ENCODE peak calls at places on chromosomes 5 and 9, in six cellular contexts. One of them, this sample, is unnamed.
A peak's percentile ranks its signal among the peaks of the same experiment; 100 is the strongest.

GRCh38 chr9:86515221-86515620 is 161.0 kb upstream of the TUT7 start:
- DNase-seq in HFFc6: no peak
- DNase-seq in coronary artery: no peak
- DNase-seq in H9: no peak
- DNase-seq in cardiac muscle cell: no peak
- DNase-seq in astrocyte: no peak
- DNase-seq in this sample: no peak

GRCh38 chr5:7878381-7878873 is 9.5 kb downstream of the MTRR start:
- DNase-seq in HFFc6: peak; percentile 26
- DNase-seq in coronary artery: no peak
- DNase-seq in H9: no peak
- DNase-seq in cardiac muscle cell: peak; percentile 62
- DNase-seq in astrocyte: peak; percentile 72
- DNase-seq in this sample: no peak

GRCh38 chr5:119470851-119471451 is 18.7 kb downstream of the HSD17B4 start:
- DNase-seq in HFFc6: peak; percentile 7
- DNase-seq in coronary artery: no peak
- DNase-seq in H9: no peak
- DNase-seq in cardiac muscle cell: peak; percentile 66
- DNase-seq in astrocyte: peak; percentile 26
- DNase-seq in this sample: no peak

GRCh38 chr5:659496-660263 is 33.5 kb downstream of the TPPP start:
- DNase-seq in HFFc6: no peak
- DNase-seq in coronary artery: no peak
- DNase-seq in H9: no peak
- DNase-seq in cardiac muscle cell: no peak
- DNase-seq in astrocyte: no peak
- DNase-seq in this sample: no peak

GRCh38 chr9:129338701-129339445 is 160.8 kb upstream of the IER5L start:
- DNase-seq in HFFc6: no peak
- DNase-seq in coronary artery: no peak
- DNase-seq in H9: no peak
- DNase-seq in cardiac muscle cell: peak; percentile 51
- DNase-seq in astrocyte: no peak
- DNase-seq in this sample: no peak

GRCh38 chr9:27059907-27060306 is 49.1 kb upstream of the TEK start:
- DNase-seq in HFFc6: no peak
- DNase-seq in coronary artery: no peak
- DNase-seq in H9: no peak
- DNase-seq in cardiac muscle cell: peak; percentile 60
- DNase-seq in astrocyte: no peak
- DNase-seq in this sample: no peak

GRCh38 chr9:29866556-29866955 is 2293.3 kb upstream of the C9orf72 start:
- DNase-seq in HFFc6: no peak
- DNase-seq in coronary artery: no peak
- DNase-seq in H9: no peak
- DNase-seq in cardiac muscle cell: no peak
- DNase-seq in astrocyte: no peak
- DNase-seq in this sample: no peak

GRCh38 chr5:6633469-6634326 is 458 bp downstream of the SRD5A1 start:
- DNase-seq in HFFc6: peak; percentile 21
- DNase-seq in coronary artery: peak; percentile 78
- DNase-seq in H9: peak; percentile 56
- DNase-seq in cardiac muscle cell: peak; percentile 16
- DNase-seq in astrocyte: peak; percentile 20
- DNase-seq in this sample: no peak

GRCh38 chr9:78745996-78746395 is 449.1 kb downstream of the PSAT1 start:
- DNase-seq in HFFc6: no peak
- DNase-seq in coronary artery: no peak
- DNase-seq in H9: no peak
- DNase-seq in cardiac muscle cell: no peak
- DNase-seq in astrocyte: peak; percentile 10
- DNase-seq in this sample: no peak

GRCh38 chr5:78648359-78649219 is at the start of gene LHFPL2:
- DNase-seq in HFFc6: peak; percentile 30
- DNase-seq in coronary artery: peak; percentile 86
- DNase-seq in H9: peak; percentile 69
- DNase-seq in cardiac muscle cell: peak; percentile 90
- DNase-seq in astrocyte: peak; percentile 56
- DNase-seq in this sample: peak; percentile 83

GRCh38 chr9:4333231-4333740 is 33.4 kb upstream of the GLIS3 start:
- DNase-seq in HFFc6: no peak
- DNase-seq in coronary artery: no peak
- DNase-seq in H9: no peak
- DNase-seq in cardiac muscle cell: peak; percentile 58
- DNase-seq in astrocyte: no peak
- DNase-seq in this sample: no peak

GRCh38 chr9:106324596-106325280 is 538.2 kb upstream of the ZNF462 start:
- DNase-seq in HFFc6: no peak
- DNase-seq in coronary artery: no peak
- DNase-seq in H9: no peak
- DNase-seq in cardiac muscle cell: no peak
- DNase-seq in astrocyte: no peak
- DNase-seq in this sample: no peak

GRCh38 chr9:128160603-128160987 is 530 bp downstream of the BBLN start:
- DNase-seq in HFFc6: peak; percentile 8
- DNase-seq in coronary artery: no peak
- DNase-seq in H9: no peak
- DNase-seq in cardiac muscle cell: peak; percentile 22
- DNase-seq in astrocyte: no peak
- DNase-seq in this sample: no peak

GRCh38 chr5:136132087-136132486 is 558 bp upstream of the SMAD5 start:
- DNase-seq in HFFc6: no peak
- DNase-seq in coronary artery: no peak
- DNase-seq in H9: no peak
- DNase-seq in cardiac muscle cell: no peak
- DNase-seq in astrocyte: no peak
- DNase-seq in this sample: no peak

GRCh38 chr5:154830596-154830995 is 19.8 kb downstream of the FAXDC2 start:
- DNase-seq in HFFc6: no peak
- DNase-seq in coronary artery: no peak
- DNase-seq in H9: no peak
- DNase-seq in cardiac muscle cell: no peak
- DNase-seq in astrocyte: no peak
- DNase-seq in this sample: no peak

GRCh38 chr5:142886956-142887355 is 116.8 kb downstream of the ARHGAP26 start:
- DNase-seq in HFFc6: no peak
- DNase-seq in coronary artery: no peak
- DNase-seq in H9: no peak
- DNase-seq in cardiac muscle cell: no peak
- DNase-seq in astrocyte: no peak
- DNase-seq in this sample: no peak

GRCh38 chr5:78221964-78222451 is 72.5 kb downstream of the AP3B1 start:
- DNase-seq in HFFc6: peak; percentile 9
- DNase-seq in coronary artery: no peak
- DNase-seq in H9: peak; percentile 52
- DNase-seq in cardiac muscle cell: peak; percentile 47
- DNase-seq in astrocyte: no peak
- DNase-seq in this sample: no peak

GRCh38 chr5:115124741-115125140 is 45.0 kb downstream of the TRIM36 start:
- DNase-seq in HFFc6: no peak
- DNase-seq in coronary artery: no peak
- DNase-seq in H9: no peak
- DNase-seq in cardiac muscle cell: no peak
- DNase-seq in astrocyte: no peak
- DNase-seq in this sample: no peak

GRCh38 chr9:14006586-14007198 is 307.2 kb downstream of the NFIB start:
- DNase-seq in HFFc6: no peak
- DNase-seq in coronary artery: no peak
- DNase-seq in H9: no peak
- DNase-seq in cardiac muscle cell: no peak
- DNase-seq in astrocyte: peak; percentile 82
- DNase-seq in this sample: no peak

GRCh38 chr9:818958-819357 is 22.5 kb upstream of the DMRT1 start:
- DNase-seq in HFFc6: no peak
- DNase-seq in coronary artery: no peak
- DNase-seq in H9: no peak
- DNase-seq in cardiac muscle cell: peak; percentile 39
- DNase-seq in astrocyte: no peak
- DNase-seq in this sample: no peak

GRCh38 chr9:36862206-36863145 is 171.6 kb downstream of the PAX5 start:
- DNase-seq in HFFc6: peak; percentile 21
- DNase-seq in coronary artery: no peak
- DNase-seq in H9: peak; percentile 77
- DNase-seq in cardiac muscle cell: peak; percentile 61
- DNase-seq in astrocyte: peak; percentile 8
- DNase-seq in this sample: no peak

GRCh38 chr5:2865856-2866546 is 114.5 kb upstream of the IRX2 start:
- DNase-seq in HFFc6: no peak
- DNase-seq in coronary artery: no peak
- DNase-seq in H9: no peak
- DNase-seq in cardiac muscle cell: no peak
- DNase-seq in astrocyte: no peak
- DNase-seq in this sample: no peak

GRCh38 chr5:115423051-115423450 is 121.5 kb downstream of the FEM1C start:
- DNase-seq in HFFc6: no peak
- DNase-seq in coronary artery: no peak
- DNase-seq in H9: no peak
- DNase-seq in cardiac muscle cell: peak; percentile 49
- DNase-seq in astrocyte: no peak
- DNase-seq in this sample: no peak

GRCh38 chr5:96601811-96602244 is 60.3 kb upstream of the CAST start:
- DNase-seq in HFFc6: peak; percentile 73
- DNase-seq in coronary artery: no peak
- DNase-seq in H9: peak; percentile 40
- DNase-seq in cardiac muscle cell: peak; percentile 80
- DNase-seq in astrocyte: peak; percentile 40
- DNase-seq in this sample: no peak

GRCh38 chr9:32955655-32956478 is 45.6 kb downstream of the APTX start:
- DNase-seq in HFFc6: no peak
- DNase-seq in coronary artery: no peak
- DNase-seq in H9: peak; percentile 54
- DNase-seq in cardiac muscle cell: peak; percentile 25
- DNase-seq in astrocyte: no peak
- DNase-seq in this sample: no peak

GRCh38 chr9:114472765-114473446 is 32.4 kb downstream of the WHRN start:
- DNase-seq in HFFc6: no peak
- DNase-seq in coronary artery: no peak
- DNase-seq in H9: no peak
- DNase-seq in cardiac muscle cell: no peak
- DNase-seq in astrocyte: no peak
- DNase-seq in this sample: no peak

GRCh38 chr5:120463026-120463770 is 902 bp upstream of the PRR16 start:
- DNase-seq in HFFc6: no peak
- DNase-seq in coronary artery: no peak
- DNase-seq in H9: no peak
- DNase-seq in cardiac muscle cell: no peak
- DNase-seq in astrocyte: no peak
- DNase-seq in this sample: no peak

GRCh38 chr9:128786681-128787582 is at the start of gene TBC1D13:
- DNase-seq in HFFc6: peak; percentile 56
- DNase-seq in coronary artery: peak; percentile 93
- DNase-seq in H9: peak; percentile 94
- DNase-seq in cardiac muscle cell: peak; percentile 91
- DNase-seq in astrocyte: peak; percentile 57
- DNase-seq in this sample: peak; percentile 90

GRCh38 chr5:61254969-61255555 is 77.0 kb upstream of the ZSWIM6 start:
- DNase-seq in HFFc6: peak; percentile 35
- DNase-seq in coronary artery: no peak
- DNase-seq in H9: no peak
- DNase-seq in cardiac muscle cell: no peak
- DNase-seq in astrocyte: no peak
- DNase-seq in this sample: no peak

GRCh38 chr9:27168496-27168895 is 59.5 kb downstream of the TEK start:
- DNase-seq in HFFc6: no peak
- DNase-seq in coronary artery: no peak
- DNase-seq in H9: no peak
- DNase-seq in cardiac muscle cell: peak; percentile 17
- DNase-seq in astrocyte: no peak
- DNase-seq in this sample: no peak

GRCh38 chr5:158140120-158140778 is 281.3 kb upstream of the CLINT1 start:
- DNase-seq in HFFc6: no peak
- DNase-seq in coronary artery: no peak
- DNase-seq in H9: no peak
- DNase-seq in cardiac muscle cell: peak; percentile 33
- DNase-seq in astrocyte: peak; percentile 70
- DNase-seq in this sample: no peak

GRCh38 chr5:73822989-73823339 is 197.0 kb downstream of the ARHGEF28 start:
- DNase-seq in HFFc6: no peak
- DNase-seq in coronary artery: no peak
- DNase-seq in H9: no peak
- DNase-seq in cardiac muscle cell: peak; percentile 17
- DNase-seq in astrocyte: peak; percentile 49
- DNase-seq in this sample: no peak

GRCh38 chr5:154857091-154857533 is 1.3 kb upstream of the CNOT8 start:
- DNase-seq in HFFc6: peak; percentile 71
- DNase-seq in coronary artery: no peak
- DNase-seq in H9: no peak
- DNase-seq in cardiac muscle cell: no peak
- DNase-seq in astrocyte: no peak
- DNase-seq in this sample: no peak

GRCh38 chr5:54742417-54742889 is 224.9 kb downstream of the SNX18 start:
- DNase-seq in HFFc6: peak; percentile 80
- DNase-seq in coronary artery: no peak
- DNase-seq in H9: no peak
- DNase-seq in cardiac muscle cell: peak; percentile 69
- DNase-seq in astrocyte: peak; percentile 75
- DNase-seq in this sample: no peak
- TF ChIP-seq CTCF in HFFc6: peak; percentile 57
- TF ChIP-seq CTCF in coronary artery: no peak
- TF ChIP-seq CTCF in H9: peak; percentile 24
- TF ChIP-seq CTCF in cardiac muscle cell: peak; percentile 41
- TF ChIP-seq CTCF in astrocyte: no peak
- TF ChIP-seq CTCF in this sample: no peak

GRCh38 chr5:65868509-65868908 is 57.9 kb upstream of the ERBIN start:
- DNase-seq in HFFc6: no peak
- DNase-seq in coronary artery: no peak
- DNase-seq in H9: no peak
- DNase-seq in cardiac muscle cell: no peak
- DNase-seq in astrocyte: no peak
- DNase-seq in this sample: no peak
- TF ChIP-seq CTCF in HFFc6: no peak
- TF ChIP-seq CTCF in coronary artery: no peak
- TF ChIP-seq CTCF in H9: no peak
- TF ChIP-seq CTCF in cardiac muscle cell: no peak
- TF ChIP-seq CTCF in astrocyte: no peak
- TF ChIP-seq CTCF in this sample: no peak

DNA sequence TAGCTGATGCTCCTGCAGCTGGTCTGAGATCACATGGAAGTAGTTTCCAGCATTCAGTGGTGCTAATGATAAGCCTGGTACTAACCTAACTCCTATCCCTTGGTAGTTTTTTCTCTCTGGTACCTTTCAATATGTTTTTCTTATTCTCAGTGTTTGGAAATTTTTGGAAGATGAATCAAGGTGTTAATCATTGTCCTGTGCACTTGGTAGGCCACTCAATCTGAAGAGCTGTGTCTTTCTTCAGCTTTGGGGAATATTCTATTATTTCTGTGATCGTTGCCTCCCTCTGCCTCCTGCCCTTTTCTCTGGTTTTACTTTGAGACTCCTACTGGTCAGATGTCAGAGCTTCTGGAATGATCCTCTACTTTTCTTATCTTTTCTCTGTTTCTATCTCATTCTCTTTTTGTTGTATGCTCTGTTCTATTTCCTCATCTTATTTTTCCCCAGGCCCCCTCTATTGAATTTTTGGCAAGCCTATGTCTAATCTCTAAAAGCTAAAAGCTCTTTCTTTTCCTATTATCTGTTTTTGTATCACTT is 136.8 kb downstream of the APBA1 start:
- DNase-seq in HFFc6: no peak
- DNase-seq in coronary artery: no peak
- DNase-seq in H9: no peak
- DNase-seq in cardiac muscle cell: no peak
- DNase-seq in astrocyte: no peak
- DNase-seq in this sample: no peak
- TF ChIP-seq CTCF in HFFc6: peak; percentile 39
- TF ChIP-seq CTCF in coronary artery: no peak
- TF ChIP-seq CTCF in H9: peak; percentile 37
- TF ChIP-seq CTCF in cardiac muscle cell: no peak
- TF ChIP-seq CTCF in astrocyte: no peak
- TF ChIP-seq CTCF in this sample: no peak

GRCh38 chr5:34915139-34915855 is at the start of the genes BRIX1 and RAD1:
- DNase-seq in HFFc6: peak; percentile 97
- DNase-seq in coronary artery: peak; percentile 97
- DNase-seq in H9: peak; percentile 96
- DNase-seq in cardiac muscle cell: peak; percentile 98
- DNase-seq in astrocyte: peak; percentile 95
- DNase-seq in this sample: peak; percentile 87
- TF ChIP-seq CTCF in HFFc6: peak; percentile 38
- TF ChIP-seq CTCF in coronary artery: no peak
- TF ChIP-seq CTCF in H9: no peak
- TF ChIP-seq CTCF in cardiac muscle cell: no peak
- TF ChIP-seq CTCF in astrocyte: no peak
- TF ChIP-seq CTCF in this sample: no peak